ENCODE peak calls at places on chromosome 7, in seven cellular contexts. S, J, B, D, O, P and U are unnamed samples.

GRCh38 chr7:6691609-6692106 is 15.1 kb downstream of the ZNF12 start:
- DNase-seq in S (no peak), J (no peak), B (no peak), D (no peak), O (no peak), P (no peak), U (no peak)

GRCh38 chr7:6536899-6537298 is 14.4 kb downstream of the GRID2IP start:
- DNase-seq in S (peak), J (no peak), B (no peak), D (no peak), O (no peak), P (no peak), U (no peak)

GRCh38 chr7:101547022-101547915 is 81.8 kb downstream of the MYL10 start:
- DNase-seq in S (no peak), J (no peak), B (no peak), D (no peak), O (peak), P (no peak), U (no peak)

GRCh38 chr7:7639847-7640220 is 718 bp upstream of the UMAD1 start:
- DNase-seq in S (no peak), J (peak), B (no peak), D (peak), O (no peak), P (peak), U (peak)

GRCh38 chr7:100965723-100966541 is 3.4 kb upstream of the MUC12 start:
- DNase-seq in S (peak), J (peak), B (peak), D (peak), O (peak), P (peak), U (peak)

GRCh38 chr7:125279956-125280355 is 350.3 kb upstream of the POT1 start:
- DNase-seq in S (no peak), J (no peak), B (no peak), D (no peak), O (no peak), P (no peak), U (no peak)

GRCh38 chr7:20441886-20442505 is 111.3 kb downstream of the ITGB8 start:
- DNase-seq in S (no peak), J (no peak), B (no peak), D (no peak), O (no peak), P (no peak), U (no peak)

GRCh38 chr7:115548756-115549155 is 481.8 kb downstream of the TFEC start:
- DNase-seq in S (no peak), J (no peak), B (no peak), D (no peak), O (no peak), P (no peak), U (no peak)

GRCh38 chr7:121020243-121020642 is 31.7 kb downstream of the CPED1 start:
- DNase-seq in S (no peak), J (no peak), B (no peak), D (no peak), O (no peak), P (no peak), U (no peak)

GRCh38 chr7:50329775-50330174 is 25.3 kb downstream of the IKZF1 start:
- DNase-seq in S (no peak), J (no peak), B (no peak), D (no peak), O (no peak), P (no peak), U (no peak)

GRCh38 chr7:143384148-143384547 is 3.0 kb downstream of the ZYX start:
- DNase-seq in S (no peak), J (no peak), B (no peak), D (no peak), O (no peak), P (no peak), U (no peak)

GRCh38 chr7:4078580-4078979 is 603.5 kb upstream of the FOXK1 start:
- DNase-seq in S (no peak), J (no peak), B (no peak), D (no peak), O (no peak), P (no peak), U (no peak)

GRCh38 chr7:148883233-148884048 is 650 bp downstream of the EZH2 start:
- DNase-seq in S (peak), J (peak), B (peak), D (peak), O (peak), P (peak), U (peak)

GRCh38 chr7:75993689-75994387 is 557 bp downstream of the TMEM120A start:
- DNase-seq in S (peak), J (peak), B (peak), D (peak), O (peak), P (no peak), U (peak)

GRCh38 chr7:47180268-47180826 is 401.6 kb downstream of the TNS3 start:
- DNase-seq in S (peak), J (no peak), B (no peak), D (peak), O (no peak), P (no peak), U (no peak)

GRCh38 chr7:22866965-22867364 is 44.3 kb upstream of the TOMM7 start:
- DNase-seq in S (no peak), J (no peak), B (no peak), D (no peak), O (no peak), P (no peak), U (no peak)

GRCh38 chr7:672891-673290 is 53.6 kb upstream of the DNAAF5 start:
- DNase-seq in S (no peak), J (no peak), B (no peak), D (no peak), O (no peak), P (no peak), U (no peak)

GRCh38 chr7:117118579-117119180 is 165.4 kb downstream of the ST7 start:
- DNase-seq in S (no peak), J (no peak), B (no peak), D (no peak), O (no peak), P (no peak), U (no peak)

GRCh38 chr7:34747176-34747781 is 89.3 kb downstream of the NPSR1 start:
- DNase-seq in S (no peak), J (no peak), B (no peak), D (no peak), O (no peak), P (no peak), U (no peak)

GRCh38 chr7:38169862-38170261 is 8.2 kb upstream of the STARD3NL start:
- DNase-seq in S (no peak), J (no peak), B (no peak), D (no peak), O (no peak), P (no peak), U (no peak)

GRCh38 chr7:69732203-69732602 is 133.9 kb downstream of the AUTS2 start:
- DNase-seq in S (no peak), J (no peak), B (no peak), D (peak), O (no peak), P (no peak), U (no peak)

GRCh38 chr7:100089458-100090201 is 861 bp downstream of the COPS6 start:
- DNase-seq in S (no peak), J (no peak), B (no peak), D (no peak), O (no peak), P (no peak), U (no peak)

GRCh38 chr7:8442814-8443304 is 9.4 kb downstream of the NXPH1 start:
- DNase-seq in S (no peak), J (peak), B (no peak), D (no peak), O (peak), P (peak), U (peak)

GRCh38 chr7:36303202-36304098 is 86.2 kb upstream of the ANLN start:
- DNase-seq in S (peak), J (no peak), B (no peak), D (no peak), O (peak), P (no peak), U (no peak)

GRCh38 chr7:10346032-10346431 is 627.6 kb upstream of the PHF14 start:
- DNase-seq in S (no peak), J (no peak), B (no peak), D (no peak), O (no peak), P (no peak), U (no peak)

GRCh38 chr7:31466036-31466435 is 47.9 kb upstream of the ITPRID1 start:
- DNase-seq in S (no peak), J (no peak), B (no peak), D (no peak), O (no peak), P (no peak), U (no peak)

GRCh38 chr7:102119213-102119651 is 167.4 kb upstream of the SH2B2 start:
- DNase-seq in S (no peak), J (no peak), B (no peak), D (no peak), O (no peak), P (no peak), U (no peak)

GRCh38 chr7:2006231-2006771 is 226.4 kb downstream of the MAD1L1 start:
- DNase-seq in S (no peak), J (no peak), B (no peak), D (no peak), O (no peak), P (no peak), U (peak)

GRCh38 chr7:123004931-123005330 is 9.4 kb upstream of the TAS2R16 start:
- DNase-seq in S (no peak), J (no peak), B (no peak), D (no peak), O (no peak), P (no peak), U (no peak)

GRCh38 chr7:120950026-120950538 is 495 bp upstream of the ING3 start:
- DNase-seq in S (no peak), J (no peak), B (no peak), D (peak), O (no peak), P (no peak), U (no peak)